ENCODE peak calls at places on chromosomes 13 and 19, in eight cellular contexts. K is cardiac muscle cell; B is HEK293T; U is AG09319; V is activated CD4-positive, alpha-beta T cell treated with anti-CD3 and anti-CD28 coated beads, Interleukin-2, amount 10 ng/mL, durations not matched to agents 7 days and 5 days; I is cardiac fibroblast; T is CD4-positive, CD25-positive, alpha-beta regulatory T cell; Q is CD4-positive, alpha-beta T cell. F is an unnamed sample.

GRCh38 chr19:10222201-10222890 is 8.8 kb downstream of the S1PR2 start:
- DNase-seq in T (no peak), I (no peak), U (no peak), Q (no peak), B (no peak), V (no peak), K (no peak), F (no peak)

GRCh38 chr19:6738726-6739389 is 622 bp upstream of the TRIP10 start:
- DNase-seq in I (peak), T (no peak), V (peak), Q (no peak), B (no peak), U (no peak), K (peak), F (peak)

GRCh38 chr19:3098141-3098514 is 4.0 kb downstream of the GNA11 start:
- DNase-seq in K (no peak), T (no peak), B (no peak), I (no peak), U (no peak), V (no peak), Q (no peak), F (no peak)

GRCh38 chr13:42007844-42008243 is 40.6 kb upstream of the DGKH start:
- DNase-seq in U (no peak), T (no peak), K (no peak), Q (no peak), B (no peak), I (peak), V (no peak), F (no peak)

GRCh38 chr13:67048793-67049150 is 181.4 kb downstream of the PCDH9 start:
- DNase-seq in T (no peak), V (no peak), K (no peak), B (no peak), I (peak), U (no peak), Q (no peak), F (no peak)

GRCh38 chr19:48540110-48540509 is 11.9 kb upstream of the SULT2B1 start:
- DNase-seq in Q (no peak), I (no peak), V (no peak), U (no peak), T (no peak), B (peak), K (peak), F (no peak)

GRCh38 chr19:6668696-6669095 is 1.3 kb downstream of the TNFSF14 start:
- DNase-seq in B (no peak), U (no peak), V (no peak), K (no peak), I (no peak), T (peak), Q (no peak), F (no peak)

GRCh38 chr19:18153555-18154134 is 682 bp downstream of the PIK3R2 start:
- DNase-seq in B (no peak), Q (no peak), K (no peak), T (peak), V (no peak), I (no peak), U (no peak), F (peak)

GRCh38 chr13:112852392-112852791 is 116.6 kb upstream of the MCF2L start:
- DNase-seq in I (no peak), U (no peak), B (no peak), K (no peak), T (no peak), V (no peak), Q (no peak), F (no peak)

GRCh38 chr19:30968210-30968609 is 381.0 kb downstream of the TSHZ3 start:
- DNase-seq in Q (no peak), U (no peak), V (no peak), K (no peak), I (no peak), B (peak), T (no peak), F (no peak)

GRCh38 chr19:30780456-30780855 is 408.3 kb downstream of the ZNF536 start:
- DNase-seq in I (no peak), V (no peak), T (no peak), U (no peak), Q (no peak), K (peak), B (no peak), F (no peak)

GRCh38 chr13:33052446-33052845 is 36.2 kb downstream of the KL start:
- DNase-seq in B (no peak), I (peak), V (no peak), T (no peak), Q (no peak), U (peak), K (no peak), F (no peak)

GRCh38 chr13:85462792-85463425 is 336.3 kb downstream of the SLITRK6 start:
- DNase-seq in Q (no peak), V (no peak), B (no peak), I (no peak), K (no peak), U (no peak), T (no peak), F (no peak)

GRCh38 chr19:14786421-14786851 is 8.1 kb upstream of the ADGRE2 start:
- DNase-seq in B (peak), Q (no peak), U (no peak), I (peak), T (no peak), K (peak), V (no peak), F (no peak)

GRCh38 chr19:46828484-46828883 is 22.2 kb downstream of the AP2S1 start:
- DNase-seq in U (no peak), I (no peak), Q (no peak), V (no peak), T (peak), B (no peak), K (no peak), F (no peak)

GRCh38 chr19:5035817-5036732 is 67.2 kb downstream of the KDM4B start:
- DNase-seq in T (no peak), K (no peak), Q (no peak), I (no peak), U (no peak), B (no peak), V (no peak), F (no peak)